ENCODE peak calls at places on chromosome 2, in five cellular contexts. C, U, Y, S and F are unnamed samples.

GRCh38 chr2:120881981-120882788 is 146.5 kb downstream of the GLI2 start:
- DNase-seq in Y (no peak), C (no peak), S (no peak), U (peak), F (no peak)

GRCh38 chr2:152505495-152505906 is 170.5 kb downstream of the FMNL2 start:
- DNase-seq in U (no peak), S (no peak), Y (no peak), C (no peak), F (no peak)

GRCh38 chr2:84388921-84389490 is 70.1 kb downstream of the SUCLG1 start:
- DNase-seq in C (no peak), S (peak), Y (no peak), U (no peak), F (no peak)

GRCh38 chr2:184178229-184178628 is 420.1 kb upstream of the ZNF804A start:
- DNase-seq in S (no peak), C (no peak), Y (no peak), U (no peak), F (no peak)

GRCh38 chr2:26691140-26691539 is 1.4 kb upstream of the KCNK3 start:
- DNase-seq in U (no peak), C (no peak), Y (no peak), S (no peak), F (no peak)

GRCh38 chr2:54475285-54475684 is 19.2 kb downstream of the SPTBN1 start:
- DNase-seq in Y (no peak), C (no peak), U (no peak), S (no peak), F (no peak)

GRCh38 chr2:162929571-162929970 is 91.0 kb upstream of the KCNH7 start:
- DNase-seq in Y (no peak), C (no peak), S (no peak), U (no peak), F (no peak)

GRCh38 chr2:39022642-39023230 is 98.1 kb downstream of the SOS1 start:
- DNase-seq in Y (no peak), C (no peak), U (no peak), S (no peak), F (no peak)

GRCh38 chr2:71606244-71606643 is 152.9 kb downstream of the DYSF start:
- DNase-seq in Y (no peak), U (no peak), C (no peak), S (no peak), F (no peak)

GRCh38 chr2:46885376-46885775 is 30.2 kb downstream of the MCFD2 start:
- DNase-seq in C (no peak), S (no peak), Y (no peak), U (no peak), F (no peak)